ENCODE peak calls at places on chromosomes 12 and 14, in six cellular contexts. C is aorta, L is K562, U is prostate gland, P is brain microvascular endothelial cell, Z is heart left ventricle. O is an unnamed sample. For H3K36me3, the result is how much of the 10 kb centered on the place peaks cover.

GRCh38 chr12:57049047-57049446 is 882 bp downstream of the MYO1A start:
- DNase-seq in C (no peak), L (no peak), U (no peak), P (no peak), Z (no peak), O (no peak)

GRCh38 chr12:116955382-116956021 is 44.8 kb downstream of the FBXW8 start:
- DNase-seq in C (no peak), L (peak), U (peak), P (no peak), Z (no peak), O (no peak)

GRCh38 chr12:12661086-12661485 is 34.9 kb downstream of the GPR19 start:
- DNase-seq in C (no peak), L (no peak), U (no peak), P (peak), Z (no peak), O (no peak)

GRCh38 chr12:14403711-14404164 is 38.3 kb downstream of the ATF7IP start:
- DNase-seq in C (no peak), L (no peak), U (no peak), P (peak), Z (peak), O (no peak)

GRCh38 chr12:47276253-47277070 is 196.7 kb upstream of the AMIGO2 start:
- DNase-seq in C (no peak), L (peak), U (no peak), P (no peak), Z (peak), O (no peak)

GRCh38 chr12:91603060-91603459 is 420.4 kb upstream of the DCN start:
- DNase-seq in C (no peak), L (no peak), U (no peak), P (no peak), Z (no peak), O (no peak)

GRCh38 chr12:46147144-46147543 is 121.7 kb downstream of the SLC38A1 start:
- DNase-seq in C (no peak), L (no peak), U (no peak), P (no peak), Z (no peak), O (no peak)

GRCh38 chr12:53058674-53059433 is 9.0 kb downstream of the TNS2 start:
- DNase-seq in C (no peak), L (no peak), U (no peak), P (no peak), Z (no peak), O (no peak)

GRCh38 chr12:77725611-77726010 is 105.1 kb upstream of the NAV3 start:
- DNase-seq in C (no peak), L (no peak), U (no peak), P (peak), Z (no peak), O (no peak)

GRCh38 chr12:123231931-123232330 is 1.0 kb downstream of the MPHOSPH9 start:
- DNase-seq in C (no peak), L (no peak), U (no peak), P (no peak), Z (no peak), O (no peak)

DNA sequence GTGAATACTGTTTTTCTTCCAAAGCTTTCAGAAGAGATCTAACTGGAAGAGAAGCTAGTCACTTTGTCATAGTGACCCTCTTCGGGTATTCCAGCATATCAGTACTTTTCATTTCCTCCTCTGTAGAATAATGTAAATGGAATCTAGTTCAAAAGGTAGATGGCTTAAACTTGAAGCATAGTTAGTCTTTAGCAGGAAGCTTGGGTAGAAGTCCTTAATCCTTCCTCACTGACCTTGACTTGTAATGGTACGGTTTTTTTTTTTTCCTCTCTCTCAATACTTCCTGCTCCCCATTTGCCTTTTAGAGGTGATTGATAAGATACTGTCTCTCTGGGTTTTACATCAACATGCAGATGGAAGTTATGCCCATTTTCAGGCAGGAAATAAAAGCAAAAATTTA is 1.7 kb downstream of the FBXO34 start:
- DNase-seq in C (no peak), L (no peak), U (no peak), P (no peak), Z (no peak), O (no peak)
- H3K4me3 ChIP-seq in C (no peak), L (peak), U (peak), P (peak), Z (peak), O (no peak)

DNA sequence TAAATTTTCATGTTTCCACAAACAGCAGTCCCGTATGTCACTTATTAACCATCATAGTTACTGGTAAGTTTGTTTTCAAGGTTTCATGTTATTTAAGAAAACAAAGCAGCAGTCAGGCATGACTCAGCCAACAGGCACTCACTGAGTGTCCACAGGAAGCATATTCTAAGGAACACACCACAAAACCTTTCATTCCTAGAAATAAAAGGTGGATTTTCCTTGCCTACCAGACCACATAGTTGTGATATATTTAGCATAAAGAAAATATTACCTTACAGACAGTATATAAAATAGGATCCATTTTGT is 143.3 kb upstream of the AVPR1A start:
- DNase-seq in C (no peak), L (no peak), U (no peak), P (peak), Z (no peak), O (no peak)
- H3K27ac ChIP-seq in C (no peak), L (no peak), U (no peak), P (peak), Z (no peak), O (no peak)

GRCh38 chr12:6560501-6561205 is 4.8 kb upstream of the IFFO1 start:
- DNase-seq in C (no peak), L (no peak), U (no peak), P (no peak), Z (no peak), O (no peak)
- H3K36me3 ChIP-seq in C (under half), L (half or more), U (under half), P (half or more), Z (half or more), O (under half)

GRCh38 chr12:108691995-108692808 is 39.1 kb downstream of the CORO1C start:
- DNase-seq in C (no peak), L (peak), U (peak), P (no peak), Z (no peak), O (no peak)
- H3K4me3 ChIP-seq in C (no peak), L (peak), U (no peak), P (no peak), Z (peak), O (no peak)

O was measured in iPS DF 6.9.